ENCODE peak calls at places on chromosomes 12 and 14, in four cellular contexts. E is RCC 7860, C is HT1080, P is hepatocyte. J is an unnamed sample.

GRCh38 chr14:45227566-45227965 is 25.4 kb downstream of the MIS18BP1 start:
- DNase-seq in E (no peak), C (no peak), P (no peak), J (no peak)

GRCh38 chr12:91413591-91413990 is 231.0 kb upstream of the DCN start:
- DNase-seq in E (peak), C (peak), P (peak), J (peak)

GRCh38 chr12:57093412-57094193 is 4.7 kb downstream of the NAB2 start:
- DNase-seq in E (peak), C (peak), P (peak), J (no peak)

GRCh38 chr12:26845984-26846383 is 13.0 kb upstream of the ITPR2 start:
- DNase-seq in E (no peak), C (no peak), P (peak), J (peak)

GRCh38 chr12:104715562-104716182 is 242.4 kb downstream of the SLC41A2 start:
- DNase-seq in E (no peak), C (no peak), P (no peak), J (no peak)

GRCh38 chr14:23132970-23133369 is 13.9 kb upstream of the CEBPE start:
- DNase-seq in E (no peak), C (no peak), P (no peak), J (no peak)

GRCh38 chr12:49018282-49019119 is at the start of gene PRKAG1:
- DNase-seq in E (peak), C (peak), P (peak), J (peak)

GRCh38 chr14:91510171-91511013 is at the start of gene PPP4R3A:
- DNase-seq in E (peak), C (peak), P (peak), J (peak)

GRCh38 chr14:91298576-91298975 is 54.1 kb upstream of the GPR68 start:
- DNase-seq in E (no peak), C (no peak), P (no peak), J (no peak)

GRCh38 chr14:24307575-24308341 is at the start of gene CIDEB:
- DNase-seq in E (peak), C (peak), P (peak), J (peak)

GRCh38 chr12:51631591-51631990 is 40.6 kb downstream of the SCN8A start:
- DNase-seq in E (no peak), C (peak), P (peak), J (peak)

GRCh38 chr14:72888636-72889201 is 5.2 kb downstream of the DPF3 start:
- DNase-seq in E (no peak), C (no peak), P (no peak), J (no peak)

GRCh38 chr12:112153181-112153899 is 28.0 kb downstream of the TRAFD1 start:
- DNase-seq in E (no peak), C (no peak), P (no peak), J (no peak)

GRCh38 chr12:46400406-46400805 is 27.8 kb upstream of the SLC38A2 start:
- DNase-seq in E (no peak), C (no peak), P (no peak), J (peak)

GRCh38 chr12:1457901-1458300 is 136.5 kb downstream of the FBXL14 start:
- DNase-seq in E (no peak), C (peak), P (no peak), J (peak)

GRCh38 chr12:47878918-47879481 is 25.8 kb downstream of the VDR start:
- DNase-seq in E (no peak), C (no peak), P (no peak), J (no peak)

J was measured in NCI-H226.